ENCODE peak calls at places on chromosome 1, in five cellular contexts. B, M, P, F and O are unnamed samples.

GRCh38 chr1:234019387-234019786 is 114.9 kb downstream of the SLC35F3 start:
- DNase-seq in F (no peak), B (no peak), M (no peak), P (no peak), O (no peak)

GRCh38 chr1:211379446-211379845 is 52.8 kb downstream of the TRAF5 start:
- DNase-seq in F (no peak), P (no peak), M (no peak), B (no peak), O (no peak)

GRCh38 chr1:210883821-210884220 is 250.1 kb downstream of the KCNH1 start:
- DNase-seq in F (no peak), M (no peak), B (no peak), P (no peak), O (no peak)

GRCh38 chr1:22256213-22256512 is 113.3 kb upstream of the WNT4 start:
- DNase-seq in P (no peak), B (no peak), F (no peak), M (no peak), O (no peak)

GRCh38 chr1:35947547-35947946 is 16.6 kb downstream of the AGO3 start:
- DNase-seq in P (no peak), B (no peak), F (no peak), M (no peak), O (no peak)

GRCh38 chr1:30299393-30299792 is 424.0 kb downstream of the MATN1 start:
- DNase-seq in M (no peak), F (no peak), B (no peak), P (no peak), O (no peak)

GRCh38 chr1:41673806-41674205 is 189.3 kb upstream of the EDN2 start:
- DNase-seq in F (no peak), B (peak), M (no peak), P (peak), O (no peak)

GRCh38 chr1:230864441-230864840 is 3.9 kb downstream of the C1orf198 start:
- DNase-seq in P (no peak), B (no peak), F (no peak), M (no peak), O (no peak)

GRCh38 chr1:111895456-111895855 is 94.0 kb downstream of the KCND3 start:
- DNase-seq in M (no peak), P (no peak), F (no peak), B (no peak), O (no peak)